ENCODE peak calls at places on chromosome 1, in seven cellular contexts. V is neuronal stem cell; B is activated CD4-positive, alpha-beta T cell treated with anti-CD3 and anti-CD28 coated beads, Interleukin-2, amount 50 U/mL, for 1 hour; K is HFFc6; U is NCI-H1694; F is left kidney; Z is T-cell. O is an unnamed sample.

GRCh38 chr1:159011701-159012100 is 2.0 kb downstream of the IFI16 start:
- DNase-seq in V (no peak), B (no peak), K (no peak), U (no peak), F (no peak), Z (no peak), O (no peak)

GRCh38 chr1:219160942-219161341 is 12.7 kb upstream of the LYPLAL1 start:
- DNase-seq in V (no peak), B (no peak), K (no peak), U (no peak), F (no peak), Z (no peak), O (no peak)

GRCh38 chr1:85340427-85340826 is 64.0 kb upstream of the BCL10 start:
- DNase-seq in V (no peak), B (no peak), K (no peak), U (no peak), F (no peak), Z (no peak), O (no peak)

GRCh38 chr1:159854101-159854692 is 8.3 kb downstream of the VSIG8 start:
- DNase-seq in V (peak), B (no peak), K (no peak), U (no peak), F (peak), Z (no peak), O (no peak)

GRCh38 chr1:158794247-158794646 is 13.2 kb upstream of the OR6N2 start:
- DNase-seq in V (no peak), B (no peak), K (no peak), U (no peak), F (no peak), Z (no peak), O (no peak)

GRCh38 chr1:9315411-9316079 is 22.9 kb downstream of the SPSB1 start:
- DNase-seq in V (no peak), B (no peak), K (peak), U (no peak), F (peak), Z (no peak), O (no peak)

GRCh38 chr1:211698161-211699026 is 23.0 kb upstream of the NEK2 start:
- DNase-seq in V (peak), B (peak), K (peak), U (peak), F (peak), Z (peak), O (no peak)

GRCh38 chr1:85502625-85503083 is 37.7 kb upstream of the DDAH1 start:
- DNase-seq in V (peak), B (no peak), K (peak), U (peak), F (peak), Z (no peak), O (peak)

GRCh38 chr1:172640146-172640545 is 18.8 kb upstream of the FASLG start:
- DNase-seq in V (no peak), B (no peak), K (no peak), U (no peak), F (no peak), Z (no peak), O (no peak)

GRCh38 chr1:64624859-64625258 is 120.0 kb upstream of the RAVER2 start:
- DNase-seq in V (no peak), B (no peak), K (no peak), U (no peak), F (no peak), Z (no peak), O (no peak)

GRCh38 chr1:229392936-229393335 is 41.0 kb downstream of the ACTA1 start:
- DNase-seq in V (no peak), B (no peak), K (no peak), U (no peak), F (no peak), Z (no peak), O (no peak)

GRCh38 chr1:170929835-170930554 is 5.3 kb upstream of the MROH9 start:
- DNase-seq in V (peak), B (no peak), K (peak), U (peak), F (peak), Z (no peak), O (peak)

O was measured in LNCaP clone FGC.